ENCODE peak calls at places on chromosomes 16 and 17, in eight cellular contexts. F is iris pigment epithelial cell; G is A549; H is RWPE1; M is non-pigmented ciliary epithelial cell; A is activated CD4-positive, CD25-positive, alpha-beta regulatory T cell; W is OCI-LY7; P is central memory CD4-positive, alpha-beta T cell. L is an unnamed sample.

GRCh38 chr17:63945851-63946439 is 13.8 kb upstream of the CD79B start:
- DNase-seq in H (no peak), W (peak; percentile 92), F (no peak), A (no peak), P (no peak), M (no peak), G (no peak), L (no peak)

GRCh38 chr16:48041861-48042435 is 113.8 kb downstream of the ABCC12 start:
- DNase-seq in M (no peak), A (no peak), P (no peak), W (no peak), H (peak; percentile 22), F (no peak), G (no peak), L (no peak)

GRCh38 chr16:66030036-66030435 is 336.5 kb upstream of the CDH5 start:
- DNase-seq in A (no peak), P (no peak), G (no peak), H (no peak), W (no peak), F (peak; percentile 67), M (no peak), L (no peak)

GRCh38 chr16:17225551-17225950 is 245.2 kb downstream of the XYLT1 start:
- DNase-seq in P (no peak), M (no peak), W (no peak), F (no peak), H (no peak), A (no peak), G (no peak), L (no peak)

GRCh38 chr16:71846443-71846842 is 667 bp downstream of the ATXN1L start:
- DNase-seq in M (no peak), W (peak; percentile 30), F (peak; percentile 49), A (no peak), H (peak; percentile 18), G (no peak), P (peak; percentile 3), L (peak; percentile 41)

GRCh38 chr16:68790130-68790761 is 53.1 kb upstream of the TANGO6 start:
- DNase-seq in W (no peak), M (peak; percentile 49), G (peak; percentile 70), P (no peak), F (peak; percentile 93), H (peak; percentile 79), A (no peak), L (peak; percentile 79)

GRCh38 chr17:40953876-40954275 is 12.9 kb downstream of the KRT39 start:
- DNase-seq in G (no peak), F (peak; percentile 97), M (peak; percentile 98), A (no peak), H (peak; percentile 85), W (no peak), P (no peak), L (peak; percentile 48)

GRCh38 chr17:64123114-64123513 is 6.8 kb downstream of the ERN1 start:
- DNase-seq in H (no peak), F (no peak), A (no peak), G (no peak), P (no peak), M (no peak), W (no peak), L (no peak)

GRCh38 chr16:3118846-3119245 is 6.5 kb downstream of the ZNF205 start:
- DNase-seq in P (no peak), G (no peak), A (no peak), W (no peak), F (no peak), H (no peak), M (no peak), L (no peak)

GRCh38 chr16:87465306-87465705 is 27.5 kb downstream of the ZCCHC14 start:
- DNase-seq in M (no peak), H (peak; percentile 85), G (no peak), W (no peak), A (no peak), P (no peak), F (peak; percentile 89), L (peak; percentile 51)

GRCh38 chr16:86872833-86873232 is 294.5 kb downstream of the FOXL1 start:
- DNase-seq in A (no peak), M (no peak), H (no peak), W (no peak), P (no peak), F (no peak), G (no peak), L (no peak)

GRCh38 chr16:10226672-10227306 is 44.6 kb upstream of the GRIN2A start:
- DNase-seq in H (no peak), A (no peak), P (no peak), G (no peak), F (no peak), W (no peak), M (no peak), L (no peak)

GRCh38 chr17:75645889-75646625 is 12.8 kb downstream of the SMIM5 start:
- DNase-seq in P (no peak), H (peak; percentile 77), F (peak; percentile 56), W (no peak), A (no peak), G (peak; percentile 99), M (no peak), L (peak; percentile 97)

GRCh38 chr16:86812363-86812970 is 234.1 kb downstream of the FOXL1 start:
- DNase-seq in W (no peak), P (no peak), G (no peak), A (no peak), M (no peak), F (no peak), H (no peak), L (no peak)

L was measured in HT-29.